ENCODE peak calls at places on chromosomes 12 and 14, in six cellular contexts. One of them, this sample, is unnamed. For H3K36me3, the result is how much of the 10 kb centered on the place peaks cover.

GRCh38 chr12:19261773-19262172 is 132.2 kb downstream of the PLEKHA5 start:
- DNase-seq in stomach: no peak
- DNase-seq in SK-N-MC: no peak
- DNase-seq in HCT116: no peak
- DNase-seq in GM23338: no peak
- DNase-seq in breast epithelium: no peak
- DNase-seq in this sample: no peak

GRCh38 chr12:48995061-48995879 is 3.9 kb downstream of the DDN start:
- DNase-seq in HCT116: peak
- DNase-seq in SK-N-MC: no peak
- DNase-seq in GM23338: peak
- DNase-seq in stomach: peak
- DNase-seq in breast epithelium: peak
- DNase-seq in this sample: peak

GRCh38 chr12:25570418-25570817 is 17.3 kb upstream of the LMNTD1 start:
- DNase-seq in GM23338: no peak
- DNase-seq in breast epithelium: no peak
- DNase-seq in HCT116: no peak
- DNase-seq in stomach: no peak
- DNase-seq in SK-N-MC: no peak
- DNase-seq in this sample: no peak

GRCh38 chr14:94180655-94181271 is 6.6 kb downstream of the PPP4R4 start:
- DNase-seq in HCT116: peak
- DNase-seq in GM23338: peak
- DNase-seq in stomach: no peak
- DNase-seq in breast epithelium: no peak
- DNase-seq in SK-N-MC: peak
- DNase-seq in this sample: no peak

GRCh38 chr14:32623300-32624093 is 294.4 kb downstream of the AKAP6 start:
- DNase-seq in GM23338: no peak
- DNase-seq in breast epithelium: no peak
- DNase-seq in SK-N-MC: no peak
- DNase-seq in stomach: no peak
- DNase-seq in HCT116: no peak
- DNase-seq in this sample: no peak

GRCh38 chr12:52207895-52208294 is 16.1 kb upstream of the KRT80 start:
- DNase-seq in SK-N-MC: no peak
- DNase-seq in HCT116: no peak
- DNase-seq in GM23338: no peak
- DNase-seq in stomach: peak
- DNase-seq in breast epithelium: peak
- DNase-seq in this sample: peak

GRCh38 chr12:123602651-123603195 is 824 bp downstream of the DDX55 start:
- DNase-seq in HCT116: no peak
- DNase-seq in breast epithelium: no peak
- DNase-seq in SK-N-MC: no peak
- DNase-seq in GM23338: no peak
- DNase-seq in stomach: peak
- DNase-seq in this sample: no peak

GRCh38 chr14:58587271-58587670 is 50.5 kb upstream of the DACT1 start:
- DNase-seq in breast epithelium: no peak
- DNase-seq in stomach: no peak
- DNase-seq in HCT116: no peak
- DNase-seq in GM23338: no peak
- DNase-seq in SK-N-MC: no peak
- DNase-seq in this sample: no peak

GRCh38 chr12:51377099-51377984 is 13.9 kb downstream of the GALNT6 start:
- DNase-seq in SK-N-MC: no peak
- DNase-seq in stomach: no peak
- DNase-seq in GM23338: no peak
- DNase-seq in HCT116: no peak
- DNase-seq in breast epithelium: no peak
- DNase-seq in this sample: no peak

GRCh38 chr12:19428261-19428660 is 11.0 kb upstream of the AEBP2 start:
- DNase-seq in GM23338: no peak
- DNase-seq in SK-N-MC: no peak
- DNase-seq in stomach: no peak
- DNase-seq in HCT116: no peak
- DNase-seq in breast epithelium: no peak
- DNase-seq in this sample: no peak

GRCh38 chr12:3257411-3257810 is 180.2 kb downstream of the TSPAN9 start:
- DNase-seq in breast epithelium: no peak
- DNase-seq in GM23338: no peak
- DNase-seq in HCT116: no peak
- DNase-seq in SK-N-MC: no peak
- DNase-seq in stomach: no peak
- DNase-seq in this sample: no peak

GRCh38 chr12:132430838-132431826 is 58.8 kb upstream of the FBRSL1 start:
- DNase-seq in stomach: no peak
- DNase-seq in SK-N-MC: no peak
- DNase-seq in GM23338: peak
- DNase-seq in breast epithelium: no peak
- DNase-seq in HCT116: no peak
- DNase-seq in this sample: no peak

GRCh38 chr14:23056956-23057756 is at the start of gene CDH24:
- DNase-seq in GM23338: peak
- DNase-seq in SK-N-MC: no peak
- DNase-seq in breast epithelium: no peak
- DNase-seq in HCT116: no peak
- DNase-seq in stomach: peak
- DNase-seq in this sample: peak

GRCh38 chr14:67191768-67192290 is 2.6 kb downstream of the GARIN2 start:
- DNase-seq in HCT116: no peak
- DNase-seq in GM23338: no peak
- DNase-seq in SK-N-MC: no peak
- DNase-seq in stomach: no peak
- DNase-seq in breast epithelium: no peak
- DNase-seq in this sample: no peak

GRCh38 chr12:52187206-52187605 is 4.6 kb downstream of the KRT80 start:
- DNase-seq in HCT116: no peak
- DNase-seq in GM23338: no peak
- DNase-seq in stomach: no peak
- DNase-seq in SK-N-MC: no peak
- DNase-seq in breast epithelium: no peak
- DNase-seq in this sample: no peak

GRCh38 chr12:2811791-2812190 is 677 bp upstream of the ITFG2 start:
- DNase-seq in breast epithelium: no peak
- DNase-seq in stomach: no peak
- DNase-seq in GM23338: no peak
- DNase-seq in HCT116: no peak
- DNase-seq in SK-N-MC: no peak
- DNase-seq in this sample: no peak

GRCh38 chr12:114166360-114166759 is 200.2 kb upstream of the RBM19 start:
- DNase-seq in breast epithelium: no peak
- DNase-seq in SK-N-MC: peak
- DNase-seq in HCT116: peak
- DNase-seq in GM23338: peak
- DNase-seq in stomach: no peak
- DNase-seq in this sample: no peak

GRCh38 chr14:78222746-78223145 is 52.6 kb downstream of the NRXN3 start:
- DNase-seq in breast epithelium: no peak
- DNase-seq in SK-N-MC: no peak
- DNase-seq in GM23338: no peak
- DNase-seq in stomach: no peak
- DNase-seq in HCT116: no peak
- DNase-seq in this sample: no peak

GRCh38 chr12:67752226-67752732 is 103.7 kb downstream of the DYRK2 start:
- DNase-seq in SK-N-MC: no peak
- DNase-seq in HCT116: no peak
- DNase-seq in stomach: no peak
- DNase-seq in GM23338: no peak
- DNase-seq in breast epithelium: no peak
- DNase-seq in this sample: no peak

GRCh38 chr14:26794731-26795130 is 196.9 kb upstream of the NOVA1 start:
- DNase-seq in GM23338: no peak
- DNase-seq in SK-N-MC: no peak
- DNase-seq in stomach: no peak
- DNase-seq in HCT116: no peak
- DNase-seq in breast epithelium: no peak
- DNase-seq in this sample: no peak

GRCh38 chr12:11746940-11747716 is 97.7 kb downstream of the ETV6 start:
- DNase-seq in GM23338: no peak
- DNase-seq in stomach: no peak
- DNase-seq in HCT116: no peak
- DNase-seq in SK-N-MC: no peak
- DNase-seq in breast epithelium: no peak
- DNase-seq in this sample: no peak
- TF ChIP-seq POLR2AphosphoS5 in GM23338: no peak
- TF ChIP-seq POLR2AphosphoS5 in stomach: no peak
- TF ChIP-seq POLR2AphosphoS5 in HCT116: no peak
- TF ChIP-seq POLR2AphosphoS5 in SK-N-MC: no peak
- TF ChIP-seq POLR2AphosphoS5 in breast epithelium: no peak
- TF ChIP-seq POLR2AphosphoS5 in this sample: no peak

GRCh38 chr14:73722581-73722980 is 8.4 kb upstream of the PNMA1 start:
- DNase-seq in breast epithelium: no peak
- DNase-seq in HCT116: no peak
- DNase-seq in stomach: no peak
- DNase-seq in GM23338: no peak
- DNase-seq in SK-N-MC: no peak
- DNase-seq in this sample: no peak
- H3K36me3 ChIP-seq in breast epithelium: under half
- H3K36me3 ChIP-seq in HCT116: under half
- H3K36me3 ChIP-seq in stomach: half or more
- H3K36me3 ChIP-seq in GM23338: under half
- H3K36me3 ChIP-seq in SK-N-MC: half or more
- H3K36me3 ChIP-seq in this sample: half or more

GRCh38 chr14:37973031-37973908 is 234.4 kb upstream of the SSTR1 start:
- DNase-seq in GM23338: no peak
- DNase-seq in stomach: no peak
- DNase-seq in breast epithelium: no peak
- DNase-seq in HCT116: no peak
- DNase-seq in SK-N-MC: no peak
- DNase-seq in this sample: no peak
- TF ChIP-seq POLR2AphosphoS5 in GM23338: no peak
- TF ChIP-seq POLR2AphosphoS5 in stomach: no peak
- TF ChIP-seq POLR2AphosphoS5 in breast epithelium: no peak
- TF ChIP-seq POLR2AphosphoS5 in HCT116: no peak
- TF ChIP-seq POLR2AphosphoS5 in SK-N-MC: no peak
- TF ChIP-seq POLR2AphosphoS5 in this sample: no peak

GRCh38 chr12:102051431-102051965 is 10.3 kb downstream of the WASHC3 start:
- DNase-seq in HCT116: no peak
- DNase-seq in breast epithelium: no peak
- DNase-seq in SK-N-MC: no peak
- DNase-seq in GM23338: no peak
- DNase-seq in stomach: no peak
- DNase-seq in this sample: no peak
- H3K36me3 ChIP-seq in HCT116: under half
- H3K36me3 ChIP-seq in breast epithelium: under half
- H3K36me3 ChIP-seq in SK-N-MC: under half
- H3K36me3 ChIP-seq in GM23338: under half
- H3K36me3 ChIP-seq in stomach: half or more
- H3K36me3 ChIP-seq in this sample: half or more

DNA sequence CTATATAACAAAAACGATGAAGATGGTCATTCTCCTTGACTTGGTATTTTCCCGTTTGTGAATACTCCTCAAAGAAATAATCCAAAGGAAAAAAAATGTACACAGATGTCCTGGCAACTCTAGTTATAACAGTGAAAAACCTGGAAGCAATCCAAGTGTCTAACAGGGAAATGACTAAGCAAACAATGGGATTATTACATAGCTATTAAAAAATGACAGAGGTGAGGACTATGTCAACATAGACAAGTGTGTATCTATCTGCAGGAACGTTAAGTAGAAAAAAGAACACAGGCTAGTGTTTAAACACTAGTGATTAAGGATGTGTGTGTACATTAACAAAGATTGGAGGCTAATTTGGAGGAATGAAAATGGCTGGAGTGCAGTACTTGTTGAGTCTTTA is 5.9 kb upstream of the APOLD1 start:
- DNase-seq in stomach: no peak
- DNase-seq in GM23338: no peak
- DNase-seq in HCT116: no peak
- DNase-seq in breast epithelium: no peak
- DNase-seq in SK-N-MC: no peak
- DNase-seq in this sample: no peak
- TF ChIP-seq POLR2AphosphoS5 in stomach: no peak
- TF ChIP-seq POLR2AphosphoS5 in GM23338: no peak
- TF ChIP-seq POLR2AphosphoS5 in HCT116: no peak
- TF ChIP-seq POLR2AphosphoS5 in breast epithelium: no peak
- TF ChIP-seq POLR2AphosphoS5 in SK-N-MC: no peak
- TF ChIP-seq POLR2AphosphoS5 in this sample: no peak

GRCh38 chr12:71621938-71622337 is 41.7 kb downstream of the ZFC3H1 start:
- DNase-seq in HCT116: no peak
- DNase-seq in SK-N-MC: no peak
- DNase-seq in GM23338: no peak
- DNase-seq in stomach: no peak
- DNase-seq in breast epithelium: no peak
- DNase-seq in this sample: no peak

GRCh38 chr12:71626098-71626497 is 37.5 kb downstream of the ZFC3H1 start:
- DNase-seq in SK-N-MC: no peak
- DNase-seq in HCT116: no peak
- DNase-seq in breast epithelium: no peak
- DNase-seq in stomach: no peak
- DNase-seq in GM23338: no peak
- DNase-seq in this sample: no peak

GRCh38 chr12:71627438-71628002 is 36.1 kb downstream of the ZFC3H1 start:
- DNase-seq in GM23338: no peak
- DNase-seq in breast epithelium: no peak
- DNase-seq in SK-N-MC: no peak
- DNase-seq in stomach: no peak
- DNase-seq in HCT116: no peak
- DNase-seq in this sample: no peak

GRCh38 chr12:71626768-71627167 is 36.9 kb downstream of the ZFC3H1 start:
- DNase-seq in HCT116: no peak
- DNase-seq in GM23338: no peak
- DNase-seq in stomach: no peak
- DNase-seq in SK-N-MC: no peak
- DNase-seq in breast epithelium: no peak
- DNase-seq in this sample: no peak
- H3K36me3 ChIP-seq in HCT116: half or more
- H3K36me3 ChIP-seq in GM23338: half or more
- H3K36me3 ChIP-seq in stomach: half or more
- H3K36me3 ChIP-seq in SK-N-MC: half or more
- H3K36me3 ChIP-seq in breast epithelium: under half
- H3K36me3 ChIP-seq in this sample: half or more

This sample was measured in sigmoid colon.